ENCODE peak calls at places on chromosomes 2 and 18, in five cellular contexts. T is fibroblast of lung, C is left lung, J is sigmoid colon, X is heart left ventricle. N is an unnamed sample.

GRCh38 chr2:43136862-43137261 is 89.5 kb downstream of the ZFP36L2 start:
- DNase-seq in T (no peak), C (no peak), J (no peak), X (no peak), N (peak)

GRCh38 chr2:239466755-239467271 is 66.0 kb upstream of the HDAC4 start:
- DNase-seq in T (no peak), C (no peak), J (peak), X (peak), N (no peak)

GRCh38 chr2:97713296-97714083 is at the start of gene ZAP70:
- DNase-seq in T (no peak), C (no peak), J (peak), X (no peak), N (peak)

GRCh38 chr2:101388232-101388631 is 929 bp upstream of the CREG2 start:
- DNase-seq in T (peak), C (no peak), J (no peak), X (no peak), N (no peak)

GRCh38 chr2:120352701-120353590 is 7.0 kb downstream of the INHBB start:
- DNase-seq in T (no peak), C (peak), J (no peak), X (no peak), N (no peak)

GRCh38 chr2:165573534-165574461 is 104.3 kb downstream of the CSRNP3 start:
- DNase-seq in T (peak), C (peak), J (no peak), X (peak), N (peak)

GRCh38 chr18:55753643-55754255 is 165.8 kb upstream of the TCF4 start:
- DNase-seq in T (peak), C (no peak), J (no peak), X (no peak), N (no peak)

GRCh38 chr2:235002198-235003095 is 50.6 kb downstream of the SH3BP4 start:
- DNase-seq in T (peak), C (no peak), J (peak), X (no peak), N (peak)

GRCh38 chr2:191001032-191001431 is 12.9 kb downstream of the STAT1 start:
- DNase-seq in T (no peak), C (no peak), J (no peak), X (no peak), N (no peak)
- H3K27ac ChIP-seq in T (no peak), C (peak), J (no peak), X (no peak), N (no peak)

GRCh38 chr2:41837610-41838009 is 210.2 kb upstream of the PKDCC start:
- DNase-seq in T (no peak), C (no peak), J (no peak), X (no peak), N (no peak)

GRCh38 chr2:41836944-41837343 is 210.9 kb upstream of the PKDCC start:
- DNase-seq in T (peak), C (no peak), J (no peak), X (peak), N (peak)

DNA sequence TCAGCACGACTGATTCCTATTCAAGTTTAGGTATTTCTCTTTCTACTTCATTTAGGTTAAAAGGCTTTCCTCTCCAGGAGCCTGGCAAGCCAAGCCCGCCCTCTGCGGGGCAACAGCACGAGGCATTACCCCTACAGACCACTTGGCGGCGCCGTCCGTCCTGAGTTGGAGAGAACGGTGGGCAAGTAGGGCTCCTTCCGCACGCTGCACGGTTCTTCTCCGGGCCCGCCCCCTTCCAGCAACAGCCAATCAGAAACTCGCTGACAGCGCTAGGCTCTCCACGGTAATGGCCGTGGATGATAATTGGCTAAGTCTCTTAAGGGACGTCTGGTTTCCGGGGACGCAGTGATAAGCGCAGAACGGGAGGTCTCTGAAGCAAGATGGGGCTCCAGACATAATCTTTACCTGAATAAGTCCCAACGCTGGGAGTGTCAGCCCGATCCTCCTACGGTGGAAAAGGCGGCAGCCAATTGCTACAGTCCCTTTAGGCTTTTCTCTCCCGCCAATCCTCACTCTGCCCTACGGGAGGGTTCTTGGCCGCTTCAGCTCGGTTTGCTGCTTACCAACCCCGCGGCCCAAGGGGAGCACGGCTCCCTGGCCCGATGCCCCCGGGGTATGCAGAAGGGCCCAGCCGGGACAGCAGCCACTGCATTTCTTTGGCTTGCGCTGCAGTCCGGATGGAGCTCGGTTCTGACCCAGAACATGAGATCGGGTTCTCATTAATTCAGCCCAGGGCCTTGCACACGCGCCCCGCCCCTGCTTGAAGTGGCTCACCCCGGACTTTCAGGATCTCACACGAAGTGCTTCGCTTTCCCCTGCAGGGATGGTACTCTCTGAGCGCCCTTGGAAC is 206.9 kb upstream of the PKDCC start:
- DNase-seq in T (peak), C (peak), J (peak), X (peak), N (peak)
- H3K27ac ChIP-seq in T (peak), C (peak), J (peak), X (peak), N (peak)

GRCh38 chr2:69786105-69786504 is 43.4 kb upstream of the GMCL1 start:
- DNase-seq in T (no peak), C (no peak), J (no peak), X (no peak), N (no peak)

GRCh38 chr2:69789129-69789528 is 40.3 kb upstream of the GMCL1 start:
- DNase-seq in T (peak), C (no peak), J (no peak), X (no peak), N (no peak)

GRCh38 chr2:69789762-69790600 is 39.5 kb upstream of the GMCL1 start:
- DNase-seq in T (peak), C (no peak), J (no peak), X (no peak), N (no peak)

GRCh38 chr2:69790601-69790959 is 38.9 kb upstream of the GMCL1 start:
- DNase-seq in T (no peak), C (no peak), J (no peak), X (no peak), N (no peak)

DNA sequence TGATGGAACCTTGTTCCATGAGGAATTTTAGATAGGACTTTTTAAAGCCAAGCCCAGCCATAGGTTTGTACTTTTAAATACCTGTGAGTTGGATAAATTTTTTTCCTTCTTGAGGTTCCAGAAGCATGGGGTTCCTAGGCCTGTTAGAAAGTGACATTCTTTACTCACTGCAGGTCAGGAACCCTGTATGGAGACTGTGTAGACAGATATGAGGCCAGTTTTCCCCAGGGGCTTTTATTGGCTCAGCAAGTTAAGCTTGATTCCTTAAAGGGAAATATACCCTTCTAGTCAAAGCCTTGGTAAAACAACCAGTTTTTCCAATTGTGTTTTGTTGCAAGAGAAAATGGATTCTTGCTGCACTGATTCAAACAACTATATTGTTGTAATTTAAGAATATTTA is 38.4 kb upstream of the GMCL1 start:
- DNase-seq in T (no peak), C (no peak), J (no peak), X (peak), N (no peak)
- H3K27ac ChIP-seq in T (no peak), C (peak), J (peak), X (peak), N (no peak)

GRCh38 chr18:12315911-12316310 is 7.9 kb downstream of the TUBB6 start:
- DNase-seq in T (no peak), C (no peak), J (peak), X (peak), N (no peak)

GRCh38 chr18:12315481-12315880 is 7.4 kb downstream of the TUBB6 start:
- DNase-seq in T (no peak), C (no peak), J (peak), X (no peak), N (no peak)

GRCh38 chr18:12318857-12319256 is 10.8 kb downstream of the TUBB6 start:
- DNase-seq in T (no peak), C (no peak), J (no peak), X (no peak), N (no peak)

GRCh38 chr18:12318334-12318697 is 10.3 kb downstream of the TUBB6 start:
- DNase-seq in T (no peak), C (no peak), J (peak), X (no peak), N (no peak)

DNA sequence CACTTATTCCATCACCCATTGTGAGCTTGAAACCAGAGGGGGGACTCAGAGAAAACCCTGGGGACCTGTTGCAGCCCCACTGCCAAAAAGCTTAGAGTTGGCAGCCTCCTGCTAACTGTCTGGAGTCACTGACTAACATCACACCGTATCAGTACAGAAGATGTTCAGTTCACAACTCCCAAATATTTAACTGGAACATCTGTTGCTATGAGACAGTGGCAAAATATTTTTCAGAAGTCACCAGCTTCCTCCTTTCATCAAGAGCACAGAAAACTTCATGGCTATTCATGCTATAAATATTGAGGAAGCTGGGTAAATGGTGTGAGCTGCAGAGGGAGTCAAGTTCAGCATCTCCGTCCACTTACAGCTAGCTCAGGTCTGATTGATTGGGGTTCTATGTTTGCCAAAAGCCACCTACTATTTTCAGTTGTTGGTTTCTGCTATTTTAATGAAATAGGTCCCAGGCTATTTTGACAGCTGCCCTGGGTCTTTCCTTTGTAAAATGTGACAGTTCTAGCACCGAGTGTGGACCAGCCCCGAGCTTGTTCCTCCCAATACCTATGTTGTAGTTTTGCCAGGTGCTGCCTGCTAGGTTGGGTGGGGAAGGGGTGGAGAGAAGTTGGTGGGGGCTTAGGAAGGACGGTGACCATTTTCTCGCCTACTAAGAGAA is 9.8 kb downstream of the TUBB6 start:
- DNase-seq in T (peak), C (no peak), J (no peak), X (no peak), N (no peak)
- H3K27ac ChIP-seq in T (peak), C (no peak), J (peak), X (peak), N (peak)

DNA sequence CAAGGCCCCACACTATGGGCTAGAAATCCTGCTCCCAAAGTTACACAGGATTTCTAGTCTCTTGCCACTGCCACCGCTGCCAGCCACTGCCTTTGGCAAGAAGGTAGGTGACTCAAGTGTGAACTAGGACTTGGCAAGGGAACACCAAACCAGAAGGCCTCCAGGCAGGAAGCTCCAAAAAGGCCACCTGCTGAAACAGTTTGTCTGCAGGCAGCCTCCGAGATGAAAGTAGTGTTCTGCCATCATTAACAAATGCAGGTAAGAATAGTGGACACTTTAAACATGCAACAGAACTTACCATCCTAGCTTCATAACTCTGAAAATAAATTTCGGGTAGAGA is 3.9 kb downstream of the ANKRD44 start:
- DNase-seq in T (peak), C (peak), J (peak), X (peak), N (no peak)
- H3K27ac ChIP-seq in T (no peak), C (peak), J (peak), X (no peak), N (peak)

DNA sequence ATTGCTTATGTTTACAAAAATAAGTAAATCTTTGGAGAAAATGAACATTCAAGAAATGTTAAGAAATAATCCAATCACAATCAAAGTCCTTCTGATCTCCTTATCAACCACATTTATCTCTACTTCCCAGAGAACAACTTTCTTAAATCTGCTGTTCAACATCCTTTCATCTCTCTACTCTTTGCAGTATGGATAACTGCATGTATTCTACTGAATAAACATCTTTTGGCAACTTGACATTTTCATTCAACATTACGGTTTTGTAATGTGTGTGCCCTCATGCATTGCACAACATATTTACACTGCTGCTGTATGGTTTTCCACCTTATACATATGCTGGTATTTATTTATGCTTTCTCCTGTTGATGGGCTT is 9.2 kb downstream of the CMPK2 start:
- DNase-seq in T (no peak), C (no peak), J (no peak), X (no peak), N (no peak)
- H3K27ac ChIP-seq in T (no peak), C (no peak), J (no peak), X (no peak), N (no peak)

DNA sequence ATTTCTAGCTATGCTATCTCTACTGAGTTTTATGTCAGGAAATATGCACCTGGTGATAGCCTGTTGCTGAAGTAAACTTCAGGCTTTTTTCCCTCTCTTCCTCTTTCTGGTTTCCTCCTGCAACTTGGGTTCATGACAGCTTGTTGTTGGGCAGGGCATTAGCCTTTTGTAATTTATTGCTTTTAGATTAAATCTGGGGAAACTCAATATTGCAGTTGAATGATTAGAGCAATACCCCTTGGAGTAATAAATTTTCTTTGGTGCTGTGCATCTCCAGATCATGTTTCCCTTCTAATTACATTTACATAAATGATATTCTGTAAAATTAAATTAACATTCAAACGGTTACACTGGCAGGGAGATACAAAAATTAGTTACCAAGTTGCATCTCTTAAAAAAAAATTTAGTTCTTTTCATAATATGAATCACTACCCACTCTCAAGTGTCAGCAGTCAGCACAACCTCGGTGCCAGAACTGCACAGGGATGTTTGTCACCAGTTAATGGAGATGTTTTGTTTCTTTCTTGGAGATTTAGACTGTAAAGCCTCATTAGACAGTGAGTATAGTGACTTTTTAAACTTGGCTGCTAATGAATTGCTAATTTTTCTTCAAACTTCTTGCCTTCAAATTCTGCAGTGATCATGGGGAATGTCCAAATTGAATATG is 466.5 kb upstream of the ETAA1 start:
- DNase-seq in T (no peak), C (no peak), J (no peak), X (no peak), N (no peak)
- H3K27ac ChIP-seq in T (no peak), C (no peak), J (no peak), X (no peak), N (no peak)